ENCODE peak calls at places on chromosome 1, in seven cellular contexts. J is HCT116, C is K562, Z is SK-N-SH, H is H1, F is GM12878, V is HepG2. D is an unnamed sample.

GRCh38 chr1:226619031-226619430 is 70.5 kb downstream of the STUM start:
- DNase-seq in J (no peak), C (no peak), Z (no peak), H (no peak), F (no peak), V (no peak), D (no peak)

GRCh38 chr1:213366141-213366831 is 315.2 kb downstream of the RPS6KC1 start:
- DNase-seq in J (no peak), C (no peak), Z (no peak), H (no peak), F (no peak), V (no peak), D (no peak)

GRCh38 chr1:22143065-22143514 is at the start of gene WNT4:
- DNase-seq in J (no peak), C (peak), Z (peak), H (peak), F (no peak), V (no peak), D (peak)

GRCh38 chr1:218363141-218363540 is 18.0 kb downstream of the TGFB2 start:
- DNase-seq in J (no peak), C (no peak), Z (no peak), H (peak), F (no peak), V (no peak), D (no peak)

GRCh38 chr1:157045251-157046218 is at the start of gene ARHGEF11:
- DNase-seq in J (peak), C (peak), Z (peak), H (peak), F (no peak), V (peak), D (peak)

GRCh38 chr1:98881911-98882310 is 122.8 kb downstream of the PLPPR5 start:
- DNase-seq in J (no peak), C (no peak), Z (no peak), H (no peak), F (no peak), V (no peak), D (no peak)

GRCh38 chr1:88029142-88029541 is 654.9 kb upstream of the PKN2 start:
- DNase-seq in J (no peak), C (no peak), Z (no peak), H (no peak), F (no peak), V (peak), D (no peak)

GRCh38 chr1:24898152-24898908 is 31.7 kb downstream of the RUNX3 start:
- DNase-seq in J (peak), C (peak), Z (peak), H (peak), F (no peak), V (no peak), D (peak)

GRCh38 chr1:220491891-220492290 is 36.0 kb upstream of the MARK1 start:
- DNase-seq in J (no peak), C (no peak), Z (no peak), H (no peak), F (no peak), V (no peak), D (no peak)

GRCh38 chr1:162297208-162297607 is 79.4 kb downstream of the SPATA46 start:
- DNase-seq in J (no peak), C (no peak), Z (no peak), H (no peak), F (no peak), V (no peak), D (no peak)
- TF ChIP-seq JUND in J (no peak), C (no peak), Z (no peak), H (no peak), F (no peak), V (no peak), D (no peak)

GRCh38 chr1:118184737-118185082 is 318 bp downstream of the SPAG17 start:
- DNase-seq in J (no peak), C (peak), Z (no peak), H (no peak), F (no peak), V (no peak), D (no peak)

GRCh38 chr1:118186026-118186425 is 998 bp upstream of the SPAG17 start:
- DNase-seq in J (no peak), C (no peak), Z (no peak), H (no peak), F (no peak), V (no peak), D (no peak)

GRCh38 chr1:118185083-118185899 is at the start of gene SPAG17:
- DNase-seq in J (no peak), C (peak), Z (peak), H (peak), F (no peak), V (no peak), D (no peak)
- TF ChIP-seq JUND in J (no peak), C (no peak), Z (no peak), H (no peak), F (no peak), V (no peak), D (no peak)

DNA sequence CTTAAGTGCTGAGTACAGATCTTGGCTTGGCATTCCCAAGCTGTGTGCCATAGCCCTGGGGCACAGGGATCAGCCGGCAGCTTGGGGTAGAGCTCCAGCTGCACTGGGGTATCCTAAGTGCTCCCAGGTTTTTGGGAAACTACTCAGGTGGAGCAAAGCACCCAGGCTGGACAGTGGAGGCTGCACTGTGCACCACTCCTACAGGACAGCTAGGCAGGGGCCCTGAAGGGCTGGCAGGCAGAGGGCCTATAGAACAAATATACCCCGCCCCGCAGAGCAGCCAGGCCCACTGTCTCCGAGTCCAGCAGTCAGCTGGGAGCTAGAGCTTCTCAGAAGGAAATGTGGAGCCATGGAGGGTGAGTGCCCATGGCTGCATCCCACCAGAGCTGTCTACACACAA is 691.7 kb upstream of the ADGRL2 start:
- DNase-seq in J (no peak), C (no peak), Z (no peak), H (no peak), F (no peak), V (no peak), D (no peak)
- TF ChIP-seq JUND in J (no peak), C (no peak), Z (no peak), H (no peak), F (no peak), V (no peak), D (no peak)

DNA sequence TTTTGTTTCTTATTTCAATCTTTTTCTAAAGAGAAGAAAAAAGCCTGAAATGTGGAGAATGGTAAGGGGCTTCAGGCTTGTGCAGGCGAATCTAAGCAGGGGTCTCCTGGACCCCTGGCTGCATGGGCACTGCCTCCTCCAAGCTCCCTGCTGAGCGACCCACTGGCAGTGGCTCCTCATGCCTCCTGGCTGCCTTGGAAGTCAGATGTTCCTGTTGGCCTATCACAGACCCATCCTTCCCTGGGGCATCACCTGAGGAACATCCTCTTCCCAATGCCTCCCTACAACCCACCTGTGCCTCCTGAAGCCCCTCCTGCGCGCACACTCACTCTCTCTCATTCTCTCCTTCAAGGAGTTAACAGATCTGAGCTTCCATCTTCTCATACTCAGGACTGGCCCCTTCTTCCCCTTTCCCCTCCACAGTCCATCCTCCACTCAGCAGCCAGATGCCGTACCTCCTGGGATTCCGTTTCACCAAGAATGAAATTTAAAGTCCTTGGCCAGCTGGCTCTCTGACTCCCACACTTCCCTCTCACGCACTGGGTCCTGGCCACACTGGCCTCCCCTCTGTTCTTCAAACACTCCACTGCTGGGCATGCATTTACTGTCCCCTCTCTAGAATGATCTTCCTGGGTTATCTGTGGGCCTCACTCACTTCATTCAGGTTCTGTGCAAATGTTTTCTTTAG is 41.7 kb downstream of the AZIN2 start:
- DNase-seq in J (no peak), C (no peak), Z (no peak), H (peak), F (no peak), V (no peak), D (no peak)
- TF ChIP-seq JUND in J (no peak), C (no peak), Z (no peak), H (no peak), F (no peak), V (no peak), D (no peak)

GRCh38 chr1:207958376-207959139 is 47.6 kb upstream of the CD34 start:
- DNase-seq in J (no peak), C (no peak), Z (no peak), H (peak), F (no peak), V (no peak), D (no peak)
- TF ChIP-seq JUND in J (no peak), C (no peak), Z (no peak), H (no peak), F (no peak), V (no peak), D (no peak)

DNA sequence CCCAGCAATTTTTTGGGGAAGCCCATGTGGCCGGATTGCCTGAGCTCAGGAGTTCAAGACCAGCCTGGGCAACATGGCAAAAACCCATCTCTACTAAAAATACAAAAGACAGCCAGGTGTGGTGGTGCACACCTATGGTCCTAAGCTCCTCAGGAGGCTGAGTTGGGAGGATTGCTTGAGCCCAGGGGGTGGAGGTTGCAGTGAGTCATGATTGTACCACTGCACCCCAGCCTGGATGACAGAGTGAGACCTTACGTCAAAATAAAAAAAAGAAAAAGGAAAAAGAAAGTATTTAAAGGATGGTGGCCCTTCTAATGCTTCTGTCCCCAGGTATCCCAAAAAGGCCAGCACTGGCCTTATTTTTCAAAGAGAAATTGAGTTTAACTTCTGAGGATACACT is 1.7 kb downstream of the IKBKE start:
- DNase-seq in J (no peak), C (no peak), Z (no peak), H (no peak), F (no peak), V (no peak), D (no peak)
- TF ChIP-seq JUND in J (no peak), C (no peak), Z (no peak), H (no peak), F (no peak), V (no peak), D (no peak)

D was measured in T47D.